ENCODE peak calls at places on chromosome 10, in six cellular contexts. B is HCT116, E is heart left ventricle, C is breast epithelium, I is transverse colon, K is A549. L is an unnamed sample.

GRCh38 chr10:200405-200804 is 65.2 kb downstream of the ZMYND11 start:
- DNase-seq in E (no peak), C (no peak), K (no peak), I (no peak), B (no peak), L (no peak)

GRCh38 chr10:50228672-50229071 is 22.6 kb downstream of the ASAH2 start:
- DNase-seq in K (no peak), I (no peak), E (no peak), B (no peak), C (no peak), L (no peak)

GRCh38 chr10:44780461-44780860 is 130.7 kb upstream of the TMEM72 start:
- DNase-seq in E (no peak), C (no peak), K (no peak), B (no peak), I (no peak), L (no peak)

GRCh38 chr10:47247190-47248059 is 52.6 kb upstream of the GDF10 start:
- DNase-seq in C (no peak), B (no peak), I (peak), E (no peak), K (no peak), L (no peak)

GRCh38 chr10:48309711-48310226 is 3.3 kb downstream of the MAPK8 start:
- DNase-seq in I (no peak), E (no peak), K (peak), B (peak), C (no peak), L (no peak)

GRCh38 chr10:72702868-72703581 is 11.1 kb downstream of the MCU start:
- DNase-seq in I (no peak), C (no peak), E (no peak), B (no peak), K (peak), L (no peak)

GRCh38 chr10:125423569-125423968 is 259.4 kb downstream of the TEX36 start:
- DNase-seq in B (no peak), I (no peak), E (no peak), C (no peak), K (no peak), L (no peak)

GRCh38 chr10:30858499-30858898 is 173.2 kb downstream of the ZNF438 start:
- DNase-seq in K (no peak), E (no peak), I (no peak), B (no peak), C (no peak), L (no peak)

GRCh38 chr10:133467286-133467911 is 13.7 kb downstream of the SCART1 start:
- DNase-seq in I (no peak), B (no peak), E (no peak), C (no peak), K (no peak), L (no peak)

GRCh38 chr10:112588225-112588990 is 141.4 kb downstream of the VTI1A start:
- DNase-seq in E (no peak), K (no peak), C (no peak), I (no peak), B (no peak), L (no peak)

GRCh38 chr10:86960003-86960862 is 1.8 kb downstream of the SNCG start:
- DNase-seq in K (peak), I (peak), C (no peak), B (peak), E (peak), L (peak)

GRCh38 chr10:117175901-117176534 is 21.3 kb upstream of the KCNK18 start:
- DNase-seq in E (peak), I (peak), B (peak), K (peak), C (peak), L (peak)

GRCh38 chr10:73577788-73578187 is 13.4 kb downstream of the USP54 start:
- DNase-seq in K (peak), C (peak), I (peak), E (peak), B (no peak), L (peak)

GRCh38 chr10:46523881-46524470 is 32.5 kb downstream of the GPRIN2 start:
- DNase-seq in C (no peak), B (peak), E (peak), K (peak), I (peak), L (no peak)

GRCh38 chr10:29623797-29624196 is 11.0 kb downstream of the SVIL start:
- DNase-seq in I (no peak), E (no peak), B (no peak), K (no peak), C (no peak), L (no peak)

GRCh38 chr10:117342638-117343037 is 32.6 kb downstream of the PDZD8 start:
- DNase-seq in I (no peak), E (no peak), C (no peak), B (no peak), K (peak), L (no peak)

GRCh38 chr10:100307716-100308115 is 21.2 kb upstream of the BLOC1S2 start:
- DNase-seq in C (no peak), I (no peak), B (no peak), E (no peak), K (no peak), L (no peak)

GRCh38 chr10:102102421-102102820 is 17.7 kb downstream of the LDB1 start:
- DNase-seq in K (no peak), B (no peak), E (no peak), I (no peak), C (no peak), L (no peak)

DNA sequence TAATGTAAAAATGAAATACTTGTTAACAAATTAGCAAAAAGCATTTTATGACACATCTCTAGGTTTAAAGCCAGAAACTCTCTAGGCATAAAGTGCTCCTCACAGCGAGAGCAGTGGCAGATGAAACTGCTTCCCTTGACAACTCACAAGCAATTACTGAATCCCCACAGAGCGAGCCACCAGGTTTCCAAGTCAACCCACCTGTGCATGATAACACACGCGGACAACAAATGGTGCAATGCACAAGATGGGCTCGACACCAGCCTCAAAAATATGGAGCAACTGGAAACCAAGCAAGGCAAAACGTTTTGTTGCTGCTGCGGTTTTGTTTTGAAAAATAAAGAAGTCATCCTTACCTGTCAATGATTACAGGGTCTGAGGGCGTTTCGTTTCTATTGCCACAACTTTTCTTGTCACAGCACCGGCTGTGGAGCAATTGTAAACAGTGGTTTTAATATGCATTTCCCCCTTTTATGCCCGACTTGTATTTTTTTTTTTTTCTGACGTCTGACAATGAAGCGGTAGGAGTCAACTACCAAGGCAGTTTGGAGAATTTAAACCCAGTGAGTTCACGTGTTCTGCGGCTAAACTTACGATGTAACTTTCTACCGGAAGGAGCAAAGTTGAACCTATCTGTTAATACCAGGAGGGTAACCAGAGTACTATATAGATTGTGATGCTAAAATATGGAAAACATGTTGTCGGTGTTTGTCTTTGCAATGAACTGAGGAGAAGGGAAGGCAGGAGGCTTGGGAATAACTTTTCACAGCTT is 7.0 kb downstream of the EBF3 start:
- DNase-seq in E (no peak), B (no peak), C (no peak), K (no peak), I (no peak), L (no peak)
- H3K4me3 ChIP-seq in E (peak), B (no peak), C (no peak), K (no peak), I (no peak), L (no peak)

GRCh38 chr10:96089670-96090462 is 40.2 kb upstream of the ZNF518A start:
- DNase-seq in C (peak), E (peak), B (peak), I (peak), K (peak), L (peak)
- TF ChIP-seq POLR2A in C (no peak), E (no peak), B (peak), I (peak), K (peak), L (no peak)

GRCh38 chr10:124092270-124093075 is 925 bp downstream of the CHST15 start:
- DNase-seq in E (peak), I (peak), K (peak), B (no peak), C (peak), L (peak)
- TF ChIP-seq CTCF in E (peak), I (no peak), K (peak), B (no peak), C (no peak), L (no peak)

GRCh38 chr10:88852327-88852726 is 683 bp upstream of the ANKRD22 start:
- DNase-seq in K (no peak), B (no peak), I (no peak), C (no peak), E (no peak), L (no peak)

GRCh38 chr10:88849224-88849623 is 2.4 kb downstream of the ANKRD22 start:
- DNase-seq in B (no peak), E (no peak), C (no peak), K (no peak), I (no peak), L (no peak)

GRCh38 chr10:88851706-88852105 is at the start of gene ANKRD22:
- DNase-seq in I (peak), K (peak), C (peak), B (peak), E (no peak), L (peak)

GRCh38 chr10:88848499-88848898 is 3.1 kb downstream of the ANKRD22 start:
- DNase-seq in I (no peak), C (no peak), K (peak), E (no peak), B (peak), L (no peak)

DNA sequence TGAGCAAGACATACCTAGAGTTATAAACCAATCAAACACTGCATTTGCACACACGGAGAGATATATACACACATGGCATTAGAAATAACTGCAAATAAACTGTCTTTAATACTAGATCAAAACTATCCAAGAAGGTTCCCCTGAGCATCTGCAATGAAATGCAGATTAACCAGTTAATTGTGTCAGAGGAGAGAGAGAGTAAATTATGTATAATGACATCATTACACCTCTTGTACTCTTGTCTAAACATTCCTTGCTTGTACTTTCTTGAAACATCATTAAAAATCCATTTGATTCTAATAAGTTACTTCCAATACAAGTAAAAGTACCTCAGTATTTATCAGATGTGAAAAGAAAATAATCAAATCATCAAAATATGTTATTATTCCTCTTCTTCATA is 932 bp downstream of the ANKRD22 start:
- DNase-seq in B (no peak), I (no peak), C (no peak), E (no peak), K (no peak), L (no peak)
- H3K4me3 ChIP-seq in B (no peak), I (peak), C (no peak), E (no peak), K (no peak), L (no peak)

DNA sequence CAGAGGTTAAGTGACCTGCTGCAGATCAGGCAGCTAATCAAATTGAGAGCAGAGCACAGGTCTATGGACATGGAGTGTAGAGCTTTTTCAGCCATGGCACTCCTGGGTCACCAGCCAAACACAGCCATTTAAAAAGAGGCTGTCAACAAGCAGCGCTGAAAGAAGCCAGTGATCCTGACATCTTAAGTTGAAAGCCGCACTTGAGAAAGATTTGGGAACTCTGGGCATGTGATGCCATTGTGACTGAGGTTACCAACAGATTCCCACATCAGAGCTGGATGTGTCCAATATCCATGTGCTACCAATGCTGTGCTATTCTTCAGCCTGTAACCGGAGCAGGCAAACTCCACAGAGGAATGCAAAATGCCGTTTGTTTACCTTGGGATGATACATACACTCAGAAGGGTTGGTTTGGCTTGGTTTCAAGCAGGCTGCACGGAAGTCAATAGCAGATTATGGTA is 56.2 kb upstream of the ABLIM1 start:
- DNase-seq in B (no peak), I (peak), E (peak), K (peak), C (no peak), L (no peak)
- TF ChIP-seq POLR2A in B (no peak), I (no peak), E (no peak), K (no peak), C (no peak), L (no peak)

GRCh38 chr10:91604462-91604935 is 28.4 kb downstream of the PPP1R3C start:
- DNase-seq in B (no peak), K (no peak), E (no peak), I (no peak), C (no peak), L (no peak)
- TF ChIP-seq CTCF in B (no peak), K (no peak), E (no peak), I (no peak), C (no peak), L (no peak)

GRCh38 chr10:97715259-97715874 is 1.8 kb downstream of the MARVELD1 start:
- DNase-seq in B (no peak), E (no peak), K (no peak), I (no peak), C (no peak), L (no peak)

GRCh38 chr10:97717627-97718026 is 4.1 kb downstream of the MARVELD1 start:
- DNase-seq in I (no peak), E (no peak), C (no peak), K (no peak), B (no peak), L (no peak)

GRCh38 chr10:97719602-97720001 is 6.1 kb downstream of the MARVELD1 start:
- DNase-seq in I (no peak), B (no peak), K (no peak), E (no peak), C (no peak), L (no peak)

GRCh38 chr10:97718659-97719142 is 5.2 kb downstream of the MARVELD1 start:
- DNase-seq in I (peak), K (peak), B (peak), E (no peak), C (peak), L (peak)

GRCh38 chr10:97718178-97718577 is 4.6 kb downstream of the MARVELD1 start:
- DNase-seq in B (no peak), C (no peak), I (no peak), E (no peak), K (no peak), L (no peak)
- H3K4me3 ChIP-seq in B (peak), C (no peak), I (no peak), E (no peak), K (peak), L (no peak)

GRCh38 chr10:103843854-103844567 is 11.4 kb downstream of the SH3PXD2A start:
- DNase-seq in C (no peak), I (no peak), B (no peak), K (no peak), E (peak), L (no peak)
- TF ChIP-seq POLR2A in C (no peak), I (no peak), B (no peak), K (no peak), E (no peak), L (no peak)